ENCODE peak calls at places on chromosomes 2 and 18, in five cellular contexts. One of them, this sample, is unnamed.

GRCh38 chr2:134401789-134402188 is 147.9 kb downstream of the MGAT5 start:
- ATAC-seq in activated CD8-positive, alpha-beta memory T cell treated with anti-CD3 and anti-CD28 coated beads, Interleukin-2, amount 10 ng/mL, durations not matched to agents 7 days and 5 days: no peak
- ATAC-seq in stimulated activated effector memory CD8-positive, alpha-beta T cell treated with anti-CD3 and anti-CD28 coated beads, Interleukin-12 subunit alpha, Interleukin-12 subunit beta, amount 100 ng/mL, for 72 hours: no peak
- ATAC-seq in activated CD8-positive, alpha-beta T cell treated with anti-CD3 and anti-CD28 coated beads, Interleukin-2, amount 10 ng/mL, durations not matched to agents 7 days and 5 days: no peak
- ATAC-seq in heart left ventricle: peak
- ATAC-seq in this sample: no peak

GRCh38 chr2:219434718-219435525 is at the start of gene SPEG:
- ATAC-seq in activated CD8-positive, alpha-beta memory T cell treated with anti-CD3 and anti-CD28 coated beads, Interleukin-2, amount 10 ng/mL, durations not matched to agents 7 days and 5 days: no peak
- ATAC-seq in stimulated activated effector memory CD8-positive, alpha-beta T cell treated with anti-CD3 and anti-CD28 coated beads, Interleukin-12 subunit alpha, Interleukin-12 subunit beta, amount 100 ng/mL, for 72 hours: no peak
- ATAC-seq in activated CD8-positive, alpha-beta T cell treated with anti-CD3 and anti-CD28 coated beads, Interleukin-2, amount 10 ng/mL, durations not matched to agents 7 days and 5 days: peak
- ATAC-seq in heart left ventricle: peak
- ATAC-seq in this sample: no peak

GRCh38 chr2:152075427-152076050 is 23.3 kb downstream of the CACNB4 start:
- ATAC-seq in activated CD8-positive, alpha-beta memory T cell treated with anti-CD3 and anti-CD28 coated beads, Interleukin-2, amount 10 ng/mL, durations not matched to agents 7 days and 5 days: no peak
- ATAC-seq in stimulated activated effector memory CD8-positive, alpha-beta T cell treated with anti-CD3 and anti-CD28 coated beads, Interleukin-12 subunit alpha, Interleukin-12 subunit beta, amount 100 ng/mL, for 72 hours: peak
- ATAC-seq in activated CD8-positive, alpha-beta T cell treated with anti-CD3 and anti-CD28 coated beads, Interleukin-2, amount 10 ng/mL, durations not matched to agents 7 days and 5 days: no peak
- ATAC-seq in heart left ventricle: peak
- ATAC-seq in this sample: no peak

GRCh38 chr18:48815581-48816324 is 135.0 kb downstream of the SMAD7 start:
- ATAC-seq in activated CD8-positive, alpha-beta memory T cell treated with anti-CD3 and anti-CD28 coated beads, Interleukin-2, amount 10 ng/mL, durations not matched to agents 7 days and 5 days: no peak
- ATAC-seq in stimulated activated effector memory CD8-positive, alpha-beta T cell treated with anti-CD3 and anti-CD28 coated beads, Interleukin-12 subunit alpha, Interleukin-12 subunit beta, amount 100 ng/mL, for 72 hours: peak
- ATAC-seq in activated CD8-positive, alpha-beta T cell treated with anti-CD3 and anti-CD28 coated beads, Interleukin-2, amount 10 ng/mL, durations not matched to agents 7 days and 5 days: no peak
- ATAC-seq in heart left ventricle: no peak
- ATAC-seq in this sample: peak

GRCh38 chr2:157747695-157748370 is 119.2 kb upstream of the ACVR1C start:
- ATAC-seq in activated CD8-positive, alpha-beta memory T cell treated with anti-CD3 and anti-CD28 coated beads, Interleukin-2, amount 10 ng/mL, durations not matched to agents 7 days and 5 days: no peak
- ATAC-seq in stimulated activated effector memory CD8-positive, alpha-beta T cell treated with anti-CD3 and anti-CD28 coated beads, Interleukin-12 subunit alpha, Interleukin-12 subunit beta, amount 100 ng/mL, for 72 hours: no peak
- ATAC-seq in activated CD8-positive, alpha-beta T cell treated with anti-CD3 and anti-CD28 coated beads, Interleukin-2, amount 10 ng/mL, durations not matched to agents 7 days and 5 days: no peak
- ATAC-seq in heart left ventricle: peak
- ATAC-seq in this sample: no peak

GRCh38 chr2:26927221-26927620 is 43.2 kb upstream of the MAPRE3 start:
- ATAC-seq in activated CD8-positive, alpha-beta memory T cell treated with anti-CD3 and anti-CD28 coated beads, Interleukin-2, amount 10 ng/mL, durations not matched to agents 7 days and 5 days: no peak
- ATAC-seq in stimulated activated effector memory CD8-positive, alpha-beta T cell treated with anti-CD3 and anti-CD28 coated beads, Interleukin-12 subunit alpha, Interleukin-12 subunit beta, amount 100 ng/mL, for 72 hours: no peak
- ATAC-seq in activated CD8-positive, alpha-beta T cell treated with anti-CD3 and anti-CD28 coated beads, Interleukin-2, amount 10 ng/mL, durations not matched to agents 7 days and 5 days: no peak
- ATAC-seq in heart left ventricle: no peak
- ATAC-seq in this sample: no peak

GRCh38 chr18:63410792-63411191 is 11.5 kb downstream of the VPS4B start:
- ATAC-seq in activated CD8-positive, alpha-beta memory T cell treated with anti-CD3 and anti-CD28 coated beads, Interleukin-2, amount 10 ng/mL, durations not matched to agents 7 days and 5 days: peak
- ATAC-seq in stimulated activated effector memory CD8-positive, alpha-beta T cell treated with anti-CD3 and anti-CD28 coated beads, Interleukin-12 subunit alpha, Interleukin-12 subunit beta, amount 100 ng/mL, for 72 hours: peak
- ATAC-seq in activated CD8-positive, alpha-beta T cell treated with anti-CD3 and anti-CD28 coated beads, Interleukin-2, amount 10 ng/mL, durations not matched to agents 7 days and 5 days: peak
- ATAC-seq in heart left ventricle: no peak
- ATAC-seq in this sample: peak

GRCh38 chr18:22817844-22818243 is 115.3 kb upstream of the RBBP8 start:
- ATAC-seq in activated CD8-positive, alpha-beta memory T cell treated with anti-CD3 and anti-CD28 coated beads, Interleukin-2, amount 10 ng/mL, durations not matched to agents 7 days and 5 days: no peak
- ATAC-seq in stimulated activated effector memory CD8-positive, alpha-beta T cell treated with anti-CD3 and anti-CD28 coated beads, Interleukin-12 subunit alpha, Interleukin-12 subunit beta, amount 100 ng/mL, for 72 hours: no peak
- ATAC-seq in activated CD8-positive, alpha-beta T cell treated with anti-CD3 and anti-CD28 coated beads, Interleukin-2, amount 10 ng/mL, durations not matched to agents 7 days and 5 days: no peak
- ATAC-seq in heart left ventricle: no peak
- ATAC-seq in this sample: no peak

GRCh38 chr2:181861379-181861778 is 30.2 kb upstream of the ITPRID2 start:
- ATAC-seq in activated CD8-positive, alpha-beta memory T cell treated with anti-CD3 and anti-CD28 coated beads, Interleukin-2, amount 10 ng/mL, durations not matched to agents 7 days and 5 days: no peak
- ATAC-seq in stimulated activated effector memory CD8-positive, alpha-beta T cell treated with anti-CD3 and anti-CD28 coated beads, Interleukin-12 subunit alpha, Interleukin-12 subunit beta, amount 100 ng/mL, for 72 hours: no peak
- ATAC-seq in activated CD8-positive, alpha-beta T cell treated with anti-CD3 and anti-CD28 coated beads, Interleukin-2, amount 10 ng/mL, durations not matched to agents 7 days and 5 days: no peak
- ATAC-seq in heart left ventricle: no peak
- ATAC-seq in this sample: no peak

GRCh38 chr2:201482543-201482942 is 31.0 kb downstream of the STRADB start:
- ATAC-seq in activated CD8-positive, alpha-beta memory T cell treated with anti-CD3 and anti-CD28 coated beads, Interleukin-2, amount 10 ng/mL, durations not matched to agents 7 days and 5 days: no peak
- ATAC-seq in stimulated activated effector memory CD8-positive, alpha-beta T cell treated with anti-CD3 and anti-CD28 coated beads, Interleukin-12 subunit alpha, Interleukin-12 subunit beta, amount 100 ng/mL, for 72 hours: no peak
- ATAC-seq in activated CD8-positive, alpha-beta T cell treated with anti-CD3 and anti-CD28 coated beads, Interleukin-2, amount 10 ng/mL, durations not matched to agents 7 days and 5 days: no peak
- ATAC-seq in heart left ventricle: no peak
- ATAC-seq in this sample: no peak

GRCh38 chr18:57519668-57520424 is 66.7 kb downstream of the FECH start:
- ATAC-seq in activated CD8-positive, alpha-beta memory T cell treated with anti-CD3 and anti-CD28 coated beads, Interleukin-2, amount 10 ng/mL, durations not matched to agents 7 days and 5 days: no peak
- ATAC-seq in stimulated activated effector memory CD8-positive, alpha-beta T cell treated with anti-CD3 and anti-CD28 coated beads, Interleukin-12 subunit alpha, Interleukin-12 subunit beta, amount 100 ng/mL, for 72 hours: no peak
- ATAC-seq in activated CD8-positive, alpha-beta T cell treated with anti-CD3 and anti-CD28 coated beads, Interleukin-2, amount 10 ng/mL, durations not matched to agents 7 days and 5 days: no peak
- ATAC-seq in heart left ventricle: no peak
- ATAC-seq in this sample: no peak

This sample was measured in activated T-helper 17 cell treated with anti-CD3 and anti-CD28 coated beads, Interleukin-2, amount 50 U/mL, for 72 hours.